ENCODE peak calls at places on chromosomes 4 and X, in six cellular contexts. P, U, K, S, B and G are unnamed samples.

GRCh38 chr4:973431-974397 is at the start of gene DGKQ:
- DNase-seq in S (peak), P (peak), U (peak), B (peak), K (peak), G (peak)

GRCh38 chr4:71230258-71230594 is 108.6 kb upstream of the SLC4A4 start:
- DNase-seq in U (no peak), K (no peak), S (no peak), P (no peak), B (no peak), G (no peak)

GRCh38 chr4:36269116-36269515 is 12.3 kb upstream of the DTHD1 start:
- DNase-seq in S (no peak), U (no peak), K (no peak), B (no peak), P (no peak), G (no peak)

GRCh38 chr4:38891051-38891738 is 23.6 kb downstream of the FAM114A1 start:
- DNase-seq in K (no peak), B (no peak), U (no peak), P (no peak), S (no peak), G (no peak)

GRCh38 chrX:30864383-30864785 is 24.7 kb downstream of the TAB3 start:
- DNase-seq in P (no peak), K (peak), U (no peak), B (no peak), S (no peak), G (no peak)

GRCh38 chr4:78622253-78622979 is 70.8 kb downstream of the ANXA3 start:
- DNase-seq in B (no peak), S (peak), U (no peak), P (peak), K (peak), G (no peak)

GRCh38 chr4:142516686-142517145 is 329.4 kb downstream of the INPP4B start:
- DNase-seq in U (no peak), K (peak), S (no peak), B (no peak), P (peak), G (no peak)

GRCh38 chr4:146495277-146495676 is 26.5 kb downstream of the SLC10A7 start:
- DNase-seq in S (peak), K (peak), P (peak), B (no peak), U (no peak), G (no peak)

GRCh38 chr4:40721730-40722171 is 28.0 kb upstream of the NSUN7 start:
- DNase-seq in S (no peak), K (no peak), P (peak), U (no peak), B (no peak), G (no peak)

GRCh38 chr4:83062748-83063147 is 27.8 kb downstream of the COPS4 start:
- DNase-seq in S (no peak), B (no peak), P (no peak), U (no peak), K (no peak), G (no peak)

GRCh38 chrX:108001218-108001814 is 19.1 kb upstream of the TEX13B start:
- DNase-seq in U (no peak), S (peak), P (peak), B (peak), K (peak), G (no peak)

GRCh38 chrX:115591420-115591819 is 30.4 kb downstream of the PLS3 start:
- DNase-seq in K (no peak), U (no peak), P (no peak), S (no peak), B (no peak), G (no peak)

GRCh38 chr4:23660865-23661264 is 229.0 kb downstream of the PPARGC1A start:
- DNase-seq in S (no peak), K (no peak), P (no peak), U (no peak), B (no peak), G (no peak)

GRCh38 chrX:129496625-129497024 is 26.7 kb downstream of the SMARCA1 start:
- DNase-seq in S (no peak), B (no peak), K (peak), U (no peak), P (peak), G (no peak)

GRCh38 chrX:153590961-153591956 is 7.7 kb downstream of the CCNQ start:
- DNase-seq in K (no peak), S (no peak), B (no peak), U (no peak), P (no peak), G (no peak)

GRCh38 chr4:83011779-83012630 is 1.4 kb upstream of the LIN54 start:
- DNase-seq in U (no peak), S (peak), B (no peak), P (peak), K (no peak), G (peak)